ENCODE peak calls at places on chromosomes 2 and 18, in ten cellular contexts. I is K562, N is tibial nerve, V is transverse colon, L is A549, A is ovary, S is GM12878, U is HepG2, W is stomach, F is esophagus muscularis mucosa. D is an unnamed sample.

GRCh38 chr18:71643822-71644221 is 900.3 kb downstream of the CBLN2 start:
- DNase-seq in S (no peak), V (no peak), N (no peak), I (no peak), W (no peak), F (no peak), A (no peak), U (no peak), L (no peak), D (no peak)

GRCh38 chr2:40758778-40759177 is 306.9 kb upstream of the SLC8A1 start:
- DNase-seq in U (no peak), N (no peak), W (no peak), I (no peak), A (no peak), L (no peak), S (no peak), V (no peak), F (no peak), D (no peak)

GRCh38 chr2:47520825-47521665 is 118.1 kb downstream of the MSH2 start:
- DNase-seq in N (no peak), A (peak; percentile 27), I (no peak), F (no peak), L (peak; percentile 69), W (peak; percentile 46), U (no peak), S (peak; percentile 28), V (peak; percentile 65), D (no peak)

GRCh38 chr18:21650301-21650700 is 38.2 kb downstream of the SNRPD1 start:
- DNase-seq in U (no peak), W (no peak), N (no peak), L (no peak), I (no peak), A (no peak), V (no peak), S (no peak), F (no peak), D (no peak)

GRCh38 chr18:66329716-66330115 is 274.2 kb downstream of the CDH19 start:
- DNase-seq in S (no peak), A (no peak), U (no peak), V (no peak), L (no peak), W (no peak), I (no peak), N (no peak), F (no peak), D (no peak)

GRCh38 chr2:140600116-140600515 is 1530.7 kb downstream of the LRP1B start:
- DNase-seq in A (no peak), V (no peak), U (no peak), I (no peak), W (no peak), L (no peak), N (no peak), S (no peak), F (no peak), D (no peak)

GRCh38 chr2:39469807-39470206 is 32.7 kb upstream of the MAP4K3 start:
- DNase-seq in F (no peak), U (peak; percentile 88), L (no peak), W (peak; percentile 38), N (no peak), V (peak; percentile 51), I (no peak), A (no peak), S (no peak), D (no peak)

GRCh38 chr18:70359071-70359470 is 70.2 kb downstream of the SOCS6 start:
- DNase-seq in V (no peak), U (no peak), F (no peak), N (no peak), W (no peak), L (no peak), S (no peak), I (no peak), A (no peak), D (no peak)

GRCh38 chr2:118257696-118258095 is 169.4 kb downstream of the INSIG2 start:
- DNase-seq in F (no peak), A (no peak), N (no peak), U (no peak), I (no peak), V (no peak), S (no peak), W (no peak), L (no peak), D (no peak)

GRCh38 chr2:118251427-118251826 is 163.2 kb downstream of the INSIG2 start:
- DNase-seq in N (no peak), W (no peak), A (no peak), S (no peak), I (no peak), U (no peak), F (no peak), L (no peak), V (no peak), D (no peak)

GRCh38 chr2:118255301-118255700 is 167.0 kb downstream of the INSIG2 start:
- DNase-seq in W (no peak), V (no peak), U (no peak), S (no peak), I (no peak), F (no peak), N (no peak), L (no peak), A (no peak), D (no peak)

GRCh38 chr2:118254117-118254516 is 165.8 kb downstream of the INSIG2 start:
- DNase-seq in V (no peak), N (no peak), S (no peak), I (no peak), F (no peak), L (no peak), A (no peak), U (no peak), W (no peak), D (no peak)

DNA sequence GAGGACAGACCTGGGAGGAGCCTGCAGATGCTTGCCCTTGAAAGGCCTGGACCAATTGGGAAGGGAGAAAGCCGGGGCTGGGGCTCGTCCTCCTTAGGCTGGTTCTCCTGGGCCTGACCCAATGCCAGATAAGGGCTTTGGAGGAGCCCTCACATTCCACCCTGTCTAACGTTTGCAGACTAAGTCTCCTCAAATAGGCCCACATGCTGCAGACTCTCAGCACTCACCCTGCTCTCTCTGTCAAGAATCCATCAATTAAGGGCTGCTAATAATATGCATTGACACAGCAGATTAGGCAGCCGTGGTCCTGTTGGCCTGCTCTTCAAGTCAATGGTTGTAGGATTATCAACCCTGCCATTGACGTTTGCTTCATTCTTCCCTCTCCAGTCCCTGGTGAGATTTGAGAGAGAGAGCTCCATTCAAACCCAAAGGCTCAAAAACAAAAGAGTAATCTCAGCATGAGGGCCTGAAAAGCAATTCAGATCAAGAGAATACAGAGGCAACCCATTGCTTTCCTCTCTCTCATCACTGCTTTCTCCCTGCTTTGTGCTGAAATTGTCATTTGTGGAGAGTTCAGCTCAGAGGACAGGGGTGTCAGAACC is 167.6 kb downstream of the INSIG2 start:
- DNase-seq in S (no peak), V (no peak), N (no peak), A (no peak), F (no peak), W (no peak), I (no peak), U (no peak), L (no peak), D (no peak)
- TF ChIP-seq EP300 in S (no peak), V (no peak), N (no peak), A (no peak), F (no peak), W (no peak), I (no peak), U (no peak), L (no peak), D (no peak)

GRCh38 chr2:45595724-45596435 is 15.2 kb downstream of the SRBD1 start:
- DNase-seq in F (no peak), U (no peak), L (no peak), V (peak; percentile 16), S (no peak), I (no peak), W (peak; percentile 52), N (peak; percentile 70), A (no peak), D (no peak)

GRCh38 chr2:45586600-45586999 is 24.5 kb downstream of the SRBD1 start:
- DNase-seq in S (no peak), L (no peak), N (no peak), V (no peak), F (no peak), W (no peak), U (no peak), A (no peak), I (no peak), D (no peak)

GRCh38 chr2:45588158-45588829 is 22.8 kb downstream of the SRBD1 start:
- DNase-seq in S (no peak), L (no peak), A (no peak), V (no peak), W (no peak), U (no peak), F (no peak), N (no peak), I (no peak), D (no peak)

GRCh38 chr2:45596761-45597160 is 14.3 kb downstream of the SRBD1 start:
- DNase-seq in F (no peak), U (no peak), W (no peak), V (no peak), I (no peak), A (no peak), S (no peak), N (no peak), L (no peak), D (no peak)

DNA sequence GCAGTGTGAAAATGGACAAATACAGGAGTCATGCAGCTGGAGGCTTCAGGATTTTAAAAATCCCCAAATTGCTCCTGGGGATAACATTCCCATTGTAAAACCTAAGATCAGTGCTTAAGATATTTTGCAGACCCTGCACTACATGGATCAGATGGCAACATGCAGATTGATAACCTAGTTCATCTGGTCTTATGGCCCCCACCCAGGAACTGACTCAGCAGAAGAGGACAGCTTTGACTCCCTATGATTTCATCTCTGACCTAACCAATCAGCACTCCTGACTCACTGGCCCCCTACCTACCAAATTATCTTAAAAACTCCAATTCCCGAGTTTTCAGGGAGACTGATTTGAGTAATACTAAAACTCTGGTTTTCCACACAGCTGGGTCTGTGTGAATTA is 20.0 kb downstream of the SRBD1 start:
- DNase-seq in N (no peak), I (no peak), A (no peak), F (no peak), S (no peak), V (no peak), W (no peak), U (no peak), L (no peak), D (no peak)
- TF ChIP-seq EP300 in N (no peak), I (no peak), A (no peak), F (no peak), S (no peak), V (no peak), W (no peak), U (no peak), L (no peak), D (no peak)

DNA sequence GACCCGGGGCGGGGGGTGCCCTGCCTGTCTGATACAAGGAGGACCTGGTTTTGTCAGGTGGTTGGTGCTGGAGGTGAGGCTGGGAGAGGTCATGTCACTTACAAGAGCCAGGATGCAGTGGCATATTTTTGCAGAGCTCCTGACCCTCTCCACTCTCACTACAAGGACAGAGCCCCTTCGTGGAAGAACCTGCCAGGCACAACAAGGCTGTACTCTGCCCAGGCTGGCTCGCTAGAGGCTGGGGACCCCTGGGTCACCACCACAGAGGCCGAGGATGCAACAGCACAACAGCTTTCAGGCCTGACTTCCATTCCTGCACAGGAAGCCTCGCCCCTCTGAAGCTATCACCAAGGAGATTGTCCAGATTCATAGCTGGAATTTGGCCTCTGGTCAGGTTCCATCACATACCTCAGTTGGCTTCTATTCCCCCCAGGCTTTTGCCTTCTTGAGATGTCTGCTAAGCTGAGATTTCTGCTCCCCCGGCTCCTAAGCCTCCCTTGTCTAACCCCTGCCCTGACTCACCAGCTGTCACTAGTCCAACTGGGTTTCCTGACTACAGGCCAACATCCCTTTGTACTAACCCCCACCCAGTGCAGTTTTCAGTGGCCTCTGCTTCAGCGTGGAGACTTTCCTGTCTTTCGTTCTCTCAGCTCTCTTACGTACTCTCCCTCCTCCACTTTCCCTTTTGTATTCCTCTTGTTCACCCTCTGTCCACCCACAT is 132.5 kb upstream of the EPAS1 start:
- DNase-seq in N (peak; percentile 75), U (no peak), F (peak; percentile 94), W (peak; percentile 62), I (no peak), L (peak; percentile 91), A (peak; percentile 84), V (peak; percentile 66), S (no peak), D (no peak)
- TF ChIP-seq EP300 in N (peak; percentile 53), U (no peak), F (no peak), W (no peak), I (no peak), L (no peak), A (no peak), V (no peak), S (no peak), D (no peak)

GRCh38 chr18:36594621-36595020 is 234.2 kb downstream of the TPGS2 start:
- DNase-seq in V (no peak), L (no peak), F (no peak), I (no peak), N (no peak), W (no peak), S (no peak), A (no peak), U (no peak), D (no peak)

GRCh38 chr18:36592282-36592681 is 236.5 kb downstream of the TPGS2 start:
- DNase-seq in W (no peak), U (no peak), F (peak; percentile 72), L (no peak), I (no peak), A (no peak), S (no peak), V (no peak), N (no peak), D (no peak)

GRCh38 chr18:36593641-36594040 is 235.2 kb downstream of the TPGS2 start:
- DNase-seq in V (no peak), S (no peak), I (no peak), F (peak; percentile 78), W (no peak), U (no peak), A (no peak), L (no peak), N (no peak), D (no peak)

GRCh38 chr18:36590621-36591580 is 237.9 kb downstream of the TPGS2 start:
- DNase-seq in F (peak; percentile 57), I (no peak), A (no peak), N (no peak), L (no peak), V (no peak), S (no peak), U (no peak), W (no peak), D (no peak)

DNA sequence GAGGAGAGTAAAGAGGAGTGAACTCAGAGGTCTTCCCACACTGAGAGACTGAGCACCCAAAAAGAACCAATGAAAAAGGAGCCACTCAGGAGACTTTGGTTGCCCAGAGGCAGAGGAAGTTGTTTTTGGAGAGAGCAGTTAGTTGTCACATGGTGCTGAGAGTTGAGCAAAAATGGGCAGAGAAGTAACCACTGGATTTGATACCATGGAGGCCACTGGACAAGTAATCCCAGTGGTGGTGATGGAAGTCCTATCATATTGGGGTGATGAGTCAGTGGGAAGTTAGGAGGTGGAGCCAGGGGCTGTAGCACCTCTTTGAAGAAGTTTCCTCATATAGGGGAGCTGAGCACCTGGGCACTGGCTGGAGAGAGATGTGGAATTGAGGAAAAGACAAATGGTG is 235.8 kb downstream of the TPGS2 start:
- DNase-seq in I (no peak), S (no peak), U (no peak), L (no peak), W (no peak), A (no peak), N (no peak), V (no peak), F (peak; percentile 75), D (no peak)
- TF ChIP-seq EP300 in I (no peak), S (no peak), U (no peak), L (no peak), W (no peak), A (no peak), N (no peak), V (no peak), F (no peak), D (no peak)

D was measured in suprapubic skin.